ENCODE peak calls at places on chromosome 6, in five cellular contexts. E, M, B, H and N are unnamed samples.

GRCh38 chr6:13413466-13413862 is 73.9 kb downstream of the GFOD1 start:
- DNase-seq in E (no peak), M (no peak), B (no peak), H (peak), N (peak)

GRCh38 chr6:125549202-125549884 is 200.1 kb upstream of the HEY2 start:
- DNase-seq in E (no peak), M (peak), B (no peak), H (no peak), N (no peak)

GRCh38 chr6:164013480-164014208 is 599.1 kb downstream of the QKI start:
- DNase-seq in E (no peak), M (no peak), B (no peak), H (peak), N (no peak)

GRCh38 chr6:108669673-108670072 is 109.0 kb downstream of the FOXO3 start:
- DNase-seq in E (no peak), M (no peak), B (no peak), H (no peak), N (no peak)

GRCh38 chr6:23940466-23940865 is 185.5 kb upstream of the NRSN1 start:
- DNase-seq in E (peak), M (no peak), B (no peak), H (peak), N (no peak)

GRCh38 chr6:105424177-105424783 is 21.4 kb upstream of the PREP start:
- DNase-seq in E (peak), M (peak), B (peak), H (peak), N (peak)

GRCh38 chr6:92779758-92780157 is 639.6 kb downstream of the EPHA7 start:
- DNase-seq in E (peak), M (peak), B (peak), H (peak), N (peak)

GRCh38 chr6:9851541-9852380 is 563.1 kb downstream of the TFAP2A start:
- DNase-seq in E (no peak), M (no peak), B (no peak), H (peak), N (peak)

GRCh38 chr6:158219229-158219628 is 51.1 kb downstream of the GTF2H5 start:
- DNase-seq in E (no peak), M (no peak), B (no peak), H (peak), N (peak)

GRCh38 chr6:132147530-132148011 is 196.4 kb upstream of the CCN2 start:
- DNase-seq in E (no peak), M (no peak), B (no peak), H (peak), N (no peak)

GRCh38 chr6:133977983-133978895 is 25.2 kb downstream of the TBPL1 start:
- DNase-seq in E (no peak), M (no peak), B (no peak), H (peak), N (peak)

GRCh38 chr6:148508401-148509151 is 165.9 kb downstream of the SASH1 start:
- DNase-seq in E (no peak), M (no peak), B (no peak), H (peak), N (peak)

GRCh38 chr6:72620866-72621242 is 1.0 kb upstream of the KCNQ5 start:
- DNase-seq in E (no peak), M (no peak), B (no peak), H (no peak), N (no peak)

GRCh38 chr6:25921525-25922203 is 8.8 kb downstream of the SLC17A2 start:
- DNase-seq in E (no peak), M (no peak), B (no peak), H (no peak), N (no peak)

GRCh38 chr6:32852844-32853540 is 512 bp downstream of the TAP1 start:
- DNase-seq in E (peak), M (peak), B (no peak), H (peak), N (peak)

GRCh38 chr6:71181565-71181964 is 107.0 kb upstream of the OGFRL1 start:
- DNase-seq in E (peak), M (no peak), B (no peak), H (peak), N (peak)

GRCh38 chr6:41578714-41579610 is 32.8 kb downstream of the FOXP4 start:
- DNase-seq in E (peak), M (no peak), B (no peak), H (no peak), N (no peak)

GRCh38 chr6:75528423-75528822 is 34.8 kb upstream of the FILIP1 start:
- DNase-seq in E (peak), M (no peak), B (no peak), H (no peak), N (no peak)

GRCh38 chr6:72938104-72938503 is 287.2 kb downstream of the KHDC1L start:
- DNase-seq in E (no peak), M (no peak), B (no peak), H (no peak), N (no peak)

GRCh38 chr6:99252421-99252820 is 97.1 kb downstream of the FAXC start:
- DNase-seq in E (no peak), M (no peak), B (no peak), H (no peak), N (no peak)

GRCh38 chr6:93086351-93086750 is 333.0 kb downstream of the EPHA7 start:
- DNase-seq in E (no peak), M (no peak), B (no peak), H (no peak), N (no peak)

GRCh38 chr6:45163952-45164766 is 164.0 kb upstream of the RUNX2 start:
- DNase-seq in E (no peak), M (no peak), B (no peak), H (peak), N (peak)